ENCODE peak calls at places on chromosomes 1 and 21, in nine cellular contexts. E is stimulated activated CD8-positive, alpha-beta memory T cell treated with anti-CD3 and anti-CD28 coated beads, Interleukin-12 subunit alpha, Interleukin-12 subunit beta, amount 100 ng/mL, for 4 hours; M is adrenal gland; Z is IMR-90; Q is HS-5; S is NCI-H1092 treated with DMSO at 0.1 percent for 48 hours; L is brain microvascular endothelial cell; A is HTR-8/SVneo; I is NCI-H1105 treated with DMSO at 0.1 percent for 48 hours. Y is an unnamed sample.
A peak's percentile ranks its signal among the peaks of the same experiment; 100 is the strongest.

GRCh38 chr1:26597629-26598039 is 68.1 kb downstream of the RPS6KA1 start:
- DNase-seq in E (no peak), M (no peak), Z (peak; percentile 63), Q (peak; percentile 25), S (peak; percentile 49), L (no peak), A (peak; percentile 51), I (peak; percentile 63), Y (peak; percentile 53)

GRCh38 chr21:44872568-44873355 is 728 bp downstream of the PTTG1IP start:
- DNase-seq in E (no peak), M (peak; percentile 79), Z (peak; percentile 46), Q (no peak), S (peak; percentile 48), L (peak; percentile 28), A (no peak), I (peak; percentile 11), Y (peak; percentile 24)

GRCh38 chr21:42553435-42553834 is 39.8 kb downstream of the SLC37A1 start:
- DNase-seq in E (no peak), M (no peak), Z (no peak), Q (no peak), S (no peak), L (no peak), A (no peak), I (no peak), Y (no peak)

GRCh38 chr1:3351300-3352083 is 103.0 kb upstream of the ARHGEF16 start:
- DNase-seq in E (no peak), M (no peak), Z (no peak), Q (no peak), S (no peak), L (no peak), A (no peak), I (no peak), Y (no peak)

GRCh38 chr1:17587693-17588047 is 48.2 kb downstream of the ARHGEF10L start:
- DNase-seq in E (no peak), M (no peak), Z (peak; percentile 68), Q (peak; percentile 81), S (no peak), L (peak; percentile 46), A (peak; percentile 41), I (no peak), Y (peak; percentile 72)

GRCh38 chr1:167623951-167624350 is 6.1 kb upstream of the RCSD1 start:
- DNase-seq in E (no peak), M (no peak), Z (no peak), Q (no peak), S (no peak), L (no peak), A (no peak), I (no peak), Y (no peak)

GRCh38 chr1:43066578-43066977 is 105.5 kb downstream of the EBNA1BP2 start:
- DNase-seq in E (no peak), M (no peak), Z (no peak), Q (no peak), S (no peak), L (no peak), A (no peak), I (no peak), Y (no peak)

GRCh38 chr1:3922851-3923250 is 22.8 kb upstream of the C1orf174 start:
- DNase-seq in E (no peak), M (no peak), Z (no peak), Q (no peak), S (no peak), L (no peak), A (no peak), I (no peak), Y (no peak)

GRCh38 chr1:41387667-41388091 is 26.4 kb downstream of the FOXO6 start:
- DNase-seq in E (no peak), M (peak; percentile 94), Z (peak; percentile 15), Q (no peak), S (peak; percentile 79), L (peak; percentile 14), A (peak; percentile 18), I (peak; percentile 97), Y (peak; percentile 21)

GRCh38 chr21:38067086-38067739 is 151.0 kb upstream of the KCNJ6 start:
- DNase-seq in E (no peak), M (no peak), Z (no peak), Q (no peak), S (no peak), L (no peak), A (no peak), I (no peak), Y (no peak)

GRCh38 chr1:112762541-112763141 is 47.5 kb upstream of the PPM1J start:
- DNase-seq in E (no peak), M (no peak), Z (peak; percentile 38), Q (no peak), S (peak; percentile 1), L (peak; percentile 5), A (no peak), I (no peak), Y (no peak)

GRCh38 chr1:28322209-28322608 is 6.6 kb upstream of the MED18 start:
- DNase-seq in E (no peak), M (no peak), Z (no peak), Q (no peak), S (no peak), L (no peak), A (no peak), I (peak; percentile 21), Y (no peak)

GRCh38 chr1:58874757-58875755 is 91.2 kb upstream of the JUN start:
- DNase-seq in E (no peak), M (no peak), Z (peak; percentile 51), Q (no peak), S (peak; percentile 92), L (no peak), A (no peak), I (peak; percentile 97), Y (peak; percentile 4)

GRCh38 chr1:201222125-201222524 is 31.5 kb downstream of the IGFN1 start:
- DNase-seq in E (no peak), M (peak; percentile 27), Z (no peak), Q (no peak), S (no peak), L (no peak), A (no peak), I (no peak), Y (no peak)

GRCh38 chr21:46562964-46563607 is 41.8 kb downstream of the S100B start:
- DNase-seq in E (no peak), M (peak; percentile 49), Z (no peak), Q (no peak), S (no peak), L (no peak), A (no peak), I (no peak), Y (no peak)

GRCh38 chr21:27156666-27157065 is 189.8 kb upstream of the ADAMTS5 start:
- DNase-seq in E (no peak), M (no peak), Z (no peak), Q (no peak), S (no peak), L (no peak), A (no peak), I (no peak), Y (no peak)

GRCh38 chr21:44987886-44988606 is 48.2 kb downstream of the SLX9 start:
- DNase-seq in E (no peak), M (no peak), Z (no peak), Q (no peak), S (no peak), L (no peak), A (no peak), I (no peak), Y (no peak)

GRCh38 chr1:20324704-20325406 is 34.2 kb downstream of the VWA5B1 start:
- DNase-seq in E (no peak), M (no peak), Z (no peak), Q (no peak), S (no peak), L (no peak), A (no peak), I (no peak), Y (no peak)

GRCh38 chr1:1179339-1179982 is 5.8 kb downstream of the TTLL10 start:
- DNase-seq in E (no peak), M (no peak), Z (no peak), Q (no peak), S (no peak), L (no peak), A (no peak), I (no peak), Y (no peak)

GRCh38 chr21:46626536-46627302 is 8.8 kb upstream of the PRMT2 start:
- DNase-seq in E (no peak), M (no peak), Z (no peak), Q (no peak), S (no peak), L (no peak), A (no peak), I (no peak), Y (no peak)

GRCh38 chr21:15293251-15293650 is 228.5 kb upstream of the NRIP1 start:
- DNase-seq in E (no peak), M (peak; percentile 58), Z (peak; percentile 82), Q (peak; percentile 84), S (no peak), L (peak; percentile 86), A (peak; percentile 75), I (no peak), Y (peak; percentile 71)